ENCODE peak calls at places on chromosome 18, in six cellular contexts. K is NCI-H1105 treated with DMSO at 0.1 percent for 48 hours; Z is C1 segment of cervical spinal cord; M is naive thymus-derived CD8-positive, alpha-beta T cell; J is NCI-H1092 treated with DMSO at 0.1 percent for 48 hours; Q is CD8-positive, alpha-beta T cell. X is an unnamed sample.
A peak's percentile ranks its signal among the peaks of the same experiment; 100 is the strongest.

GRCh38 chr18:21851327-21851961 is 110.9 kb downstream of the MIB1 start:
- DNase-seq in M (peak; percentile 5), Q (no peak), K (peak; percentile 18), Z (no peak), J (no peak), X (no peak)

GRCh38 chr18:75395137-75395536 is 32.4 kb downstream of the SMIM21 start:
- DNase-seq in M (no peak), Q (no peak), Z (no peak), K (no peak), J (no peak), X (no peak)

GRCh38 chr18:8174758-8175157 is 434.5 kb upstream of the RAB12 start:
- DNase-seq in Q (no peak), J (no peak), M (no peak), Z (no peak), K (no peak), X (no peak)

GRCh38 chr18:304887-305529 is 37.2 kb upstream of the THOC1 start:
- DNase-seq in Z (no peak), M (no peak), Q (no peak), J (no peak), K (no peak), X (no peak)

GRCh38 chr18:711330-711692 is 1.1 kb downstream of the ENOSF1 start:
- DNase-seq in Q (no peak), K (no peak), J (peak; percentile 5), Z (no peak), M (no peak), X (no peak)

GRCh38 chr18:10013621-10014543 is 100.1 kb downstream of the VAPA start:
- DNase-seq in K (no peak), Z (no peak), M (no peak), J (no peak), Q (no peak), X (no peak)

GRCh38 chr18:35049111-35050003 is 8.1 kb downstream of the MAPRE2 start:
- DNase-seq in K (no peak), Z (no peak), Q (no peak), J (no peak), M (no peak), X (no peak)

GRCh38 chr18:62982600-62983251 is 267.4 kb downstream of the PHLPP1 start:
- DNase-seq in M (peak; percentile 68), Z (peak; percentile 50), K (peak; percentile 73), J (peak; percentile 60), Q (peak; percentile 32), X (no peak)

GRCh38 chr18:42517896-42518295 is 562.9 kb downstream of the PIK3C3 start:
- DNase-seq in J (no peak), M (no peak), K (no peak), Q (no peak), Z (no peak), X (no peak)

GRCh38 chr18:62990653-62991052 is 275.3 kb downstream of the PHLPP1 start:
- DNase-seq in Z (no peak), J (no peak), K (no peak), M (no peak), Q (no peak), X (no peak)

GRCh38 chr18:3037423-3037915 is 24.5 kb upstream of the LPIN2 start:
- DNase-seq in Q (no peak), K (no peak), J (no peak), Z (no peak), M (no peak), X (no peak)

GRCh38 chr18:48541026-48541746 is 2.4 kb downstream of the CTIF start:
- DNase-seq in Z (peak; percentile 55), K (peak; percentile 51), Q (no peak), J (peak; percentile 67), M (peak; percentile 4), X (peak; percentile 17)

GRCh38 chr18:32280911-32281310 is 91.1 kb downstream of the MEP1B start:
- DNase-seq in Z (no peak), J (no peak), M (no peak), K (no peak), Q (no peak), X (no peak)

GRCh38 chr18:35050004-35050623 is 8.9 kb downstream of the MAPRE2 start:
- DNase-seq in J (no peak), K (no peak), Z (no peak), M (no peak), Q (no peak), X (no peak)

GRCh38 chr18:74803117-74803516 is 205.4 kb downstream of the ZNF407 start:
- DNase-seq in J (no peak), K (no peak), Q (no peak), M (no peak), Z (no peak), X (no peak)

GRCh38 chr18:8301427-8302172 is 307.6 kb upstream of the RAB12 start:
- DNase-seq in J (peak; percentile 84), Q (no peak), Z (no peak), K (peak; percentile 89), M (no peak), X (no peak)

GRCh38 chr18:77250926-77251729 is 1.5 kb downstream of the GALR1 start:
- DNase-seq in Z (no peak), Q (no peak), J (no peak), M (no peak), K (no peak), X (no peak)

GRCh38 chr18:42338683-42339082 is 383.6 kb downstream of the PIK3C3 start:
- DNase-seq in M (no peak), J (no peak), Q (no peak), Z (no peak), K (no peak), X (no peak)

GRCh38 chr18:61554946-61555361 is 221.7 kb downstream of the CDH20 start:
- DNase-seq in K (no peak), J (no peak), M (no peak), Q (no peak), Z (no peak), X (no peak)

GRCh38 chr18:2529154-2529553 is 42.2 kb downstream of the METTL4 start:
- DNase-seq in Q (no peak), K (no peak), M (no peak), J (no peak), Z (no peak), X (no peak)

GRCh38 chr18:36297419-36298112 is at the start of gene FHOD3:
- DNase-seq in M (no peak), J (peak; percentile 67), K (peak; percentile 70), Z (peak; percentile 34), Q (no peak), X (no peak)

GRCh38 chr18:13973061-13973460 is 57.7 kb upstream of the MC2R start:
- DNase-seq in K (no peak), M (no peak), Z (no peak), J (no peak), Q (no peak), X (no peak)

X was measured in KG1.